ENCODE peak calls at places on chromosomes 5 and 9, in five cellular contexts. D is neural progenitor cell, S is left ventricle myocardium inferior, O is glutamatergic neuron, Y is dorsolateral prefrontal cortex. V is an unnamed sample.

GRCh38 chr5:76204713-76205112 is 121.5 kb downstream of the SV2C start:
- DNase-seq in D (no peak), S (no peak), O (no peak), Y (no peak), V (no peak)

GRCh38 chr5:76256116-76256889 is 146.8 kb upstream of the IQGAP2 start:
- DNase-seq in D (peak), S (no peak), O (peak), Y (peak), V (peak)

GRCh38 chr9:119284118-119284517 is 85.1 kb downstream of the BRINP1 start:
- DNase-seq in D (peak), S (no peak), O (peak), Y (peak), V (peak)

GRCh38 chr5:57658009-57658408 is 175.4 kb upstream of the ACTBL2 start:
- DNase-seq in D (no peak), S (no peak), O (no peak), Y (no peak), V (no peak)

GRCh38 chr5:158614951-158615350 is 484.8 kb downstream of the EBF1 start:
- DNase-seq in D (no peak), S (no peak), O (no peak), Y (no peak), V (no peak)

GRCh38 chr5:174418809-174419522 is 305.4 kb upstream of the MSX2 start:
- DNase-seq in D (peak), S (no peak), O (no peak), Y (no peak), V (peak)

GRCh38 chr5:65261499-65261898 is 220.2 kb downstream of the ADAMTS6 start:
- DNase-seq in D (no peak), S (no peak), O (no peak), Y (no peak), V (no peak)

GRCh38 chr5:180130291-180130869 is 58.8 kb upstream of the RNF130 start:
- DNase-seq in D (no peak), S (no peak), O (no peak), Y (peak), V (no peak)

GRCh38 chr5:2269656-2270055 is 386.9 kb upstream of the IRX4 start:
- DNase-seq in D (no peak), S (no peak), O (no peak), Y (no peak), V (no peak)

GRCh38 chr5:133247145-133247709 is 195.4 kb downstream of the HSPA4 start:
- DNase-seq in D (no peak), S (no peak), O (no peak), Y (no peak), V (no peak)

GRCh38 chr5:68464424-68464823 is 248.9 kb downstream of the PIK3R1 start:
- DNase-seq in D (no peak), S (no peak), O (no peak), Y (no peak), V (no peak)

GRCh38 chr9:107049046-107049824 is 186.3 kb downstream of the ZNF462 start:
- DNase-seq in D (peak), S (no peak), O (no peak), Y (no peak), V (no peak)

GRCh38 chr9:110106698-110107097 is 101.3 kb downstream of the C9orf152 start:
- DNase-seq in D (peak), S (no peak), O (no peak), Y (no peak), V (no peak)

GRCh38 chr9:125125523-125125922 is 17.8 kb downstream of the SCAI start:
- DNase-seq in D (no peak), S (no peak), O (no peak), Y (no peak), V (no peak)

GRCh38 chr5:139149477-139150199 is 48.5 kb downstream of the SIL1 start:
- DNase-seq in D (no peak), S (no peak), O (no peak), Y (no peak), V (no peak)

GRCh38 chr9:98815552-98815951 is 8.1 kb downstream of the GALNT12 start:
- DNase-seq in D (no peak), S (no peak), O (no peak), Y (no peak), V (no peak)

DNA sequence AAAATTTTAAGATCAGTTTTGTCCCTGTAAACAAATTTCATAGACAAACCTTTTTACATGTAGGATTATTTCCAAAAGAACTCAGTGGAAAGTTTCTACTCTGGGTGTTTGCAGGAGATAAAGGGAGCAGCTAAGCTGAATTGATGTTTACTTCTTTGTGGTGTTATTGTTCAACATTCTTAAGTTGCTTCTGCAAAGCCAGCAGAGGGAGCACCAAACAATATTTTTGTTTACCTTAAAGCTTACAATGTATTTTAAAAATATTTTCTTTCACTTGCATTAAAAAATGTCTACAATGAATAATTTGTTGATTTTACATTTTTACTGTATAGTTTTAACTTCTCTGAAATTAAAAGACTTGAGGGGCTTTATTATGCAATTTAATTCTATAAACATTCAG is 135.5 kb downstream of the ATG10 start:
- DNase-seq in D (peak), S (no peak), O (no peak), Y (no peak), V (no peak)
- TF ChIP-seq CTCF in D (peak), S (peak), O (peak), Y (peak), V (peak)

DNA sequence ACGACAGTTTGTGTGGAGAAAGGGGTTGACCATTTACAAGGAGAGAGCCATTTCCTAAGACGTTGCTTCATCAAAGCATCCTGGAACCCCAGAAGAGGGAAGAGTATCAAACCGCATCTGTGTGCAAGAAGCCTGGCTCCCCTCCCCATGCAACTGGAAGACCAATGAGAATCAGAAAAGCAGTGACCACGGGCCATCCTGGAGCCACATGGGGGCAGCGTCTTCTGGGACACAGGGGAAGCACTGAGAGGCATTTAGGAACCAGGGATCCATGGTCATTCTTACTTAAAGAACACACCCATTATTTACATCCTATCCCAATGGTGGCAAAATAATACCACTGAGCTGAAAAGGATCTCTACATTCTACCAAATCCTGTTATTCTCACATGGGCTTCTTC is 29.3 kb downstream of the SEMA5A start:
- DNase-seq in D (peak), S (no peak), O (no peak), Y (no peak), V (no peak)
- TF ChIP-seq CTCF in D (peak), S (no peak), O (no peak), Y (no peak), V (no peak)

DNA sequence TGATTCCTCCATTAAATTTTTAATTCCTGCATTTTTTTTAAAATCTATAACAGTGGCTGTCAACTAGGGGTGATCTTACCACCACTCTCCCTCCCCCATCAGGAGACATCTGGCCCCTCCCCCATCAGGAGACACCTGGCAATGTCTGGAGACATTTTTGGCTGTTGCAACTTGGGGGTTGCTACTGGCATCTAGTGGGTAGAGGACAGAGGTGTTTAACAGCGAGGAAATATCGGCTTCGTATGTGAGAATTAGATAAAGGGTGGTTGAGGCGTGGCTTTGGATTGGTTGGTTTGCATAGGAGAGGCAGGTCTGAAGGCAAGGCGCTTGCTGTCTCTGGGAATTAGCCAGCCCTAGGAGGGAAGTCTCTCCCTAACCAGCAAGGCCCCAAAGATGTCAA is 10.5 kb downstream of the CDHR2 start:
- DNase-seq in D (peak), S (no peak), O (no peak), Y (no peak), V (no peak)
- TF ChIP-seq CTCF in D (no peak), S (no peak), O (no peak), Y (no peak), V (no peak)

DNA sequence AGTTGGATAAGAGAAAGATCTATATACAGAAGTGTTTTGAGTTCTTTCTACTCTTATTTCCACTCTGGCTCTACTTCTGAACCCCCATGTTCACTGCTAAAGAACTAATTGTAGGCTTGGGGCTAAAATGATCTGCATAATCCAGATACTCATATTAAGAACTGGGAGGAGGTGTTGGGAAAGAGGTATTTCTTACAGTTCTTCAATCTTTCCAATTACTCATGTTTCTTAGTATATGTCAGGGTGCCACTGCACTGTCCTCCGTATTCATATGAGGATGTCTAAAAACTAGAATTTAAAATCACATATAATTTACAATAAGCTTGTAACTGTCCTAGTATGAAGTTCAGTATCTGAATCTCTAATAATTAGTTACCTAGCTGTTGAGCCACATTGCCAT is 12.7 kb downstream of the NIPBL start:
- DNase-seq in D (no peak), S (no peak), O (no peak), Y (no peak), V (no peak)
- TF ChIP-seq CTCF in D (no peak), S (no peak), O (no peak), Y (no peak), V (no peak)

GRCh38 chr9:37295796-37296195 is 126.7 kb upstream of the GRHPR start:
- DNase-seq in D (no peak), S (no peak), O (no peak), Y (no peak), V (no peak)
- TF ChIP-seq CTCF in D (peak), S (no peak), O (peak), Y (no peak), V (peak)

GRCh38 chr9:32524558-32525461 is 1.2 kb downstream of the RIGI start:
- DNase-seq in D (peak), S (no peak), O (no peak), Y (no peak), V (no peak)

GRCh38 chr9:32525506-32525905 is 490 bp downstream of the RIGI start:
- DNase-seq in D (no peak), S (no peak), O (no peak), Y (no peak), V (no peak)

GRCh38 chr9:32523910-32524309 is 2.1 kb downstream of the RIGI start:
- DNase-seq in D (no peak), S (no peak), O (no peak), Y (no peak), V (no peak)

GRCh38 chr9:32526042-32526706 is at the start of gene RIGI:
- DNase-seq in D (peak), S (peak), O (peak), Y (peak), V (peak)

DNA sequence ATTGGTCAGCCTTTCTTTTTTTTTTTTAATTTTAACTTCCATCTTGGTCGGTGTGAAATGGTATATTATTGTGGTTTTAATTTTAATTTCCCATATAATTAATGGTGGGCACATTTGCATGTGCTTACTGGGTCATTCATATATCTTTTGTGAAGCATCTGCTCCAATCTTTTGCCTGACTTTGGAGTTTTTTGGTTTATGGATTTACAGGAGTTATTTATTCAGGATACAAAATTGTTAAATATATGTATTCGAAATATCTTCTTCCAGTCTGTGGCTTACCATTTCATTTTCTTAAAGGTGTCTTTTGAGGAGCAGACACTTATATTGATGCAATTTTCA is 682 bp upstream of the RIGI start:
- DNase-seq in D (no peak), S (no peak), O (no peak), Y (no peak), V (no peak)
- TF ChIP-seq CTCF in D (no peak), S (no peak), O (no peak), Y (no peak), V (no peak)

DNA sequence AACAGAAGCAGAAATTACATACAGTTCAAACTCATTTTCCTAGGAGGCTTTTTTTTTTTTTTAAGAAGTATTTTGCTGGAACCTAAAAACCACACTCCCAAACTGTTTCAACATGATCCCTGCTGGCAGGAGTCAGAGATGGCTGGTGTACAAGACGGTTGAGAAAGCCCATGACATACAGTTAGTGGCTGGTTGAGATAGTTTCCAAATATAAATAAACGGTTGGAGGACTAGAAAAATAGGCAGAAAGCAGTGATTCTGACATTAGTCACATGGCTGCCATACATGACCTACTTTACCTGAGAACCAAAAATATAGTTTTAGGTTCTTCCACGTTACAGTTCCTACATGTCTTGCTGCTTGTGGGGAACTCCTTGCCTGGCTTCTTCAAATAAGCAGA is 31.7 kb upstream of the BASP1 start:
- DNase-seq in D (no peak), S (peak), O (no peak), Y (no peak), V (no peak)
- TF ChIP-seq CTCF in D (no peak), S (no peak), O (no peak), Y (no peak), V (no peak)

GRCh38 chr5:10709409-10709808 is 51.6 kb downstream of the DAP start:
- DNase-seq in D (no peak), S (no peak), O (no peak), Y (no peak), V (no peak)
- TF ChIP-seq CTCF in D (no peak), S (no peak), O (no peak), Y (no peak), V (no peak)

V was measured in nephron progenitor cell.